ENCODE peak calls at places on chromosome 4, in five cellular contexts. One of them, this sample, is unnamed.
A peak's percentile ranks its signal among the peaks of the same experiment; 100 is the strongest.

GRCh38 chr4:176256921-176257320 is 12.1 kb downstream of the ASB5 start:
- DNase-seq in activated CD8-positive, alpha-beta memory T cell treated with anti-CD3 and anti-CD28 coated beads, Interleukin-2, amount 50 U/mL, for 4 hours: no peak
- DNase-seq in stimulated activated CD8-positive, alpha-beta memory T cell treated with anti-CD3 and anti-CD28 coated beads, Interleukin-4, amount 100 ng/mL, for 1 hour: no peak
- DNase-seq in GF-D8: no peak
- DNase-seq in ecto neural progenitor cell: no peak
- DNase-seq in this sample: no peak

GRCh38 chr4:88204882-88205281 is 46.4 kb upstream of the ABCG2 start:
- DNase-seq in activated CD8-positive, alpha-beta memory T cell treated with anti-CD3 and anti-CD28 coated beads, Interleukin-2, amount 50 U/mL, for 4 hours: no peak
- DNase-seq in stimulated activated CD8-positive, alpha-beta memory T cell treated with anti-CD3 and anti-CD28 coated beads, Interleukin-4, amount 100 ng/mL, for 1 hour: no peak
- DNase-seq in GF-D8: no peak
- DNase-seq in ecto neural progenitor cell: no peak
- DNase-seq in this sample: no peak

GRCh38 chr4:188463909-188464308 is 324.7 kb downstream of the TRIML1 start:
- DNase-seq in activated CD8-positive, alpha-beta memory T cell treated with anti-CD3 and anti-CD28 coated beads, Interleukin-2, amount 50 U/mL, for 4 hours: no peak
- DNase-seq in stimulated activated CD8-positive, alpha-beta memory T cell treated with anti-CD3 and anti-CD28 coated beads, Interleukin-4, amount 100 ng/mL, for 1 hour: no peak
- DNase-seq in GF-D8: no peak
- DNase-seq in ecto neural progenitor cell: no peak
- DNase-seq in this sample: no peak

GRCh38 chr4:113646456-113646809 is 115.1 kb downstream of the CAMK2D start:
- DNase-seq in activated CD8-positive, alpha-beta memory T cell treated with anti-CD3 and anti-CD28 coated beads, Interleukin-2, amount 50 U/mL, for 4 hours: no peak
- DNase-seq in stimulated activated CD8-positive, alpha-beta memory T cell treated with anti-CD3 and anti-CD28 coated beads, Interleukin-4, amount 100 ng/mL, for 1 hour: no peak
- DNase-seq in GF-D8: no peak
- DNase-seq in ecto neural progenitor cell: peak; percentile 52
- DNase-seq in this sample: no peak

GRCh38 chr4:113979973-113980615 is 647 bp upstream of the ARSJ start:
- DNase-seq in activated CD8-positive, alpha-beta memory T cell treated with anti-CD3 and anti-CD28 coated beads, Interleukin-2, amount 50 U/mL, for 4 hours: no peak
- DNase-seq in stimulated activated CD8-positive, alpha-beta memory T cell treated with anti-CD3 and anti-CD28 coated beads, Interleukin-4, amount 100 ng/mL, for 1 hour: no peak
- DNase-seq in GF-D8: no peak
- DNase-seq in ecto neural progenitor cell: no peak
- DNase-seq in this sample: no peak

GRCh38 chr4:128583753-128584712 is 225.5 kb upstream of the JADE1 start:
- DNase-seq in activated CD8-positive, alpha-beta memory T cell treated with anti-CD3 and anti-CD28 coated beads, Interleukin-2, amount 50 U/mL, for 4 hours: no peak
- DNase-seq in stimulated activated CD8-positive, alpha-beta memory T cell treated with anti-CD3 and anti-CD28 coated beads, Interleukin-4, amount 100 ng/mL, for 1 hour: no peak
- DNase-seq in GF-D8: no peak
- DNase-seq in ecto neural progenitor cell: no peak
- DNase-seq in this sample: no peak

GRCh38 chr4:136920092-136920491 is 612.2 kb downstream of the PCDH18 start:
- DNase-seq in activated CD8-positive, alpha-beta memory T cell treated with anti-CD3 and anti-CD28 coated beads, Interleukin-2, amount 50 U/mL, for 4 hours: no peak
- DNase-seq in stimulated activated CD8-positive, alpha-beta memory T cell treated with anti-CD3 and anti-CD28 coated beads, Interleukin-4, amount 100 ng/mL, for 1 hour: no peak
- DNase-seq in GF-D8: no peak
- DNase-seq in ecto neural progenitor cell: no peak
- DNase-seq in this sample: no peak

GRCh38 chr4:104490770-104491395 is 3.8 kb downstream of the CXXC4 start:
- DNase-seq in activated CD8-positive, alpha-beta memory T cell treated with anti-CD3 and anti-CD28 coated beads, Interleukin-2, amount 50 U/mL, for 4 hours: peak; percentile 50
- DNase-seq in stimulated activated CD8-positive, alpha-beta memory T cell treated with anti-CD3 and anti-CD28 coated beads, Interleukin-4, amount 100 ng/mL, for 1 hour: no peak
- DNase-seq in GF-D8: no peak
- DNase-seq in ecto neural progenitor cell: peak; percentile 78
- DNase-seq in this sample: peak; percentile 54

GRCh38 chr4:64539234-64539849 is 130.1 kb upstream of the TECRL start:
- DNase-seq in activated CD8-positive, alpha-beta memory T cell treated with anti-CD3 and anti-CD28 coated beads, Interleukin-2, amount 50 U/mL, for 4 hours: no peak
- DNase-seq in stimulated activated CD8-positive, alpha-beta memory T cell treated with anti-CD3 and anti-CD28 coated beads, Interleukin-4, amount 100 ng/mL, for 1 hour: no peak
- DNase-seq in GF-D8: peak; percentile 22
- DNase-seq in ecto neural progenitor cell: peak; percentile 51
- DNase-seq in this sample: peak; percentile 8

GRCh38 chr4:2977116-2978097 is 14.0 kb downstream of the GRK4 start:
- DNase-seq in activated CD8-positive, alpha-beta memory T cell treated with anti-CD3 and anti-CD28 coated beads, Interleukin-2, amount 50 U/mL, for 4 hours: no peak
- DNase-seq in stimulated activated CD8-positive, alpha-beta memory T cell treated with anti-CD3 and anti-CD28 coated beads, Interleukin-4, amount 100 ng/mL, for 1 hour: no peak
- DNase-seq in GF-D8: no peak
- DNase-seq in ecto neural progenitor cell: no peak
- DNase-seq in this sample: no peak

GRCh38 chr4:47913858-47914218 is 545 bp downstream of the NFXL1 start:
- DNase-seq in activated CD8-positive, alpha-beta memory T cell treated with anti-CD3 and anti-CD28 coated beads, Interleukin-2, amount 50 U/mL, for 4 hours: peak; percentile 38
- DNase-seq in stimulated activated CD8-positive, alpha-beta memory T cell treated with anti-CD3 and anti-CD28 coated beads, Interleukin-4, amount 100 ng/mL, for 1 hour: peak; percentile 5
- DNase-seq in GF-D8: no peak
- DNase-seq in ecto neural progenitor cell: peak; percentile 63
- DNase-seq in this sample: peak; percentile 25

GRCh38 chr4:5711479-5712184 is 631 bp downstream of the EVC start:
- DNase-seq in activated CD8-positive, alpha-beta memory T cell treated with anti-CD3 and anti-CD28 coated beads, Interleukin-2, amount 50 U/mL, for 4 hours: no peak
- DNase-seq in stimulated activated CD8-positive, alpha-beta memory T cell treated with anti-CD3 and anti-CD28 coated beads, Interleukin-4, amount 100 ng/mL, for 1 hour: no peak
- DNase-seq in GF-D8: no peak
- DNase-seq in ecto neural progenitor cell: peak; percentile 69
- DNase-seq in this sample: peak; percentile 28

GRCh38 chr4:101600287-101600686 is 190.2 kb upstream of the BANK1 start:
- DNase-seq in activated CD8-positive, alpha-beta memory T cell treated with anti-CD3 and anti-CD28 coated beads, Interleukin-2, amount 50 U/mL, for 4 hours: no peak
- DNase-seq in stimulated activated CD8-positive, alpha-beta memory T cell treated with anti-CD3 and anti-CD28 coated beads, Interleukin-4, amount 100 ng/mL, for 1 hour: no peak
- DNase-seq in GF-D8: no peak
- DNase-seq in ecto neural progenitor cell: no peak
- DNase-seq in this sample: no peak

GRCh38 chr4:66266035-66266434 is 595.7 kb upstream of the EPHA5 start:
- DNase-seq in activated CD8-positive, alpha-beta memory T cell treated with anti-CD3 and anti-CD28 coated beads, Interleukin-2, amount 50 U/mL, for 4 hours: no peak
- DNase-seq in stimulated activated CD8-positive, alpha-beta memory T cell treated with anti-CD3 and anti-CD28 coated beads, Interleukin-4, amount 100 ng/mL, for 1 hour: no peak
- DNase-seq in GF-D8: no peak
- DNase-seq in ecto neural progenitor cell: no peak
- DNase-seq in this sample: no peak

GRCh38 chr4:3375688-3376087 is 66.1 kb upstream of the HGFAC start:
- DNase-seq in activated CD8-positive, alpha-beta memory T cell treated with anti-CD3 and anti-CD28 coated beads, Interleukin-2, amount 50 U/mL, for 4 hours: no peak
- DNase-seq in stimulated activated CD8-positive, alpha-beta memory T cell treated with anti-CD3 and anti-CD28 coated beads, Interleukin-4, amount 100 ng/mL, for 1 hour: no peak
- DNase-seq in GF-D8: no peak
- DNase-seq in ecto neural progenitor cell: no peak
- DNase-seq in this sample: no peak

GRCh38 chr4:128827280-128827679 is 17.8 kb downstream of the JADE1 start:
- DNase-seq in activated CD8-positive, alpha-beta memory T cell treated with anti-CD3 and anti-CD28 coated beads, Interleukin-2, amount 50 U/mL, for 4 hours: no peak
- DNase-seq in stimulated activated CD8-positive, alpha-beta memory T cell treated with anti-CD3 and anti-CD28 coated beads, Interleukin-4, amount 100 ng/mL, for 1 hour: no peak
- DNase-seq in GF-D8: no peak
- DNase-seq in ecto neural progenitor cell: no peak
- DNase-seq in this sample: no peak

GRCh38 chr4:138804705-138805104 is 210.9 kb upstream of the NOCT start:
- DNase-seq in activated CD8-positive, alpha-beta memory T cell treated with anti-CD3 and anti-CD28 coated beads, Interleukin-2, amount 50 U/mL, for 4 hours: no peak
- DNase-seq in stimulated activated CD8-positive, alpha-beta memory T cell treated with anti-CD3 and anti-CD28 coated beads, Interleukin-4, amount 100 ng/mL, for 1 hour: no peak
- DNase-seq in GF-D8: no peak
- DNase-seq in ecto neural progenitor cell: peak; percentile 48
- DNase-seq in this sample: no peak

GRCh38 chr4:177480796-177481195 is 38.6 kb upstream of the AGA start:
- DNase-seq in activated CD8-positive, alpha-beta memory T cell treated with anti-CD3 and anti-CD28 coated beads, Interleukin-2, amount 50 U/mL, for 4 hours: no peak
- DNase-seq in stimulated activated CD8-positive, alpha-beta memory T cell treated with anti-CD3 and anti-CD28 coated beads, Interleukin-4, amount 100 ng/mL, for 1 hour: no peak
- DNase-seq in GF-D8: no peak
- DNase-seq in ecto neural progenitor cell: no peak
- DNase-seq in this sample: no peak

GRCh38 chr4:23835814-23836478 is 53.9 kb downstream of the PPARGC1A start:
- DNase-seq in activated CD8-positive, alpha-beta memory T cell treated with anti-CD3 and anti-CD28 coated beads, Interleukin-2, amount 50 U/mL, for 4 hours: no peak
- DNase-seq in stimulated activated CD8-positive, alpha-beta memory T cell treated with anti-CD3 and anti-CD28 coated beads, Interleukin-4, amount 100 ng/mL, for 1 hour: no peak
- DNase-seq in GF-D8: no peak
- DNase-seq in ecto neural progenitor cell: no peak
- DNase-seq in this sample: no peak

GRCh38 chr4:43277003-43277402 is 384.5 kb downstream of the GRXCR1 start:
- DNase-seq in activated CD8-positive, alpha-beta memory T cell treated with anti-CD3 and anti-CD28 coated beads, Interleukin-2, amount 50 U/mL, for 4 hours: no peak
- DNase-seq in stimulated activated CD8-positive, alpha-beta memory T cell treated with anti-CD3 and anti-CD28 coated beads, Interleukin-4, amount 100 ng/mL, for 1 hour: no peak
- DNase-seq in GF-D8: no peak
- DNase-seq in ecto neural progenitor cell: no peak
- DNase-seq in this sample: no peak

GRCh38 chr4:139641218-139641617 is 24.4 kb upstream of the MGST2 start:
- DNase-seq in activated CD8-positive, alpha-beta memory T cell treated with anti-CD3 and anti-CD28 coated beads, Interleukin-2, amount 50 U/mL, for 4 hours: no peak
- DNase-seq in stimulated activated CD8-positive, alpha-beta memory T cell treated with anti-CD3 and anti-CD28 coated beads, Interleukin-4, amount 100 ng/mL, for 1 hour: no peak
- DNase-seq in GF-D8: no peak
- DNase-seq in ecto neural progenitor cell: no peak
- DNase-seq in this sample: no peak

This sample was measured in HuH-7.5.